ENCODE peak calls at places on chromosomes 7 and 10, in nine cellular contexts. One of them, this sample, is unnamed.

GRCh38 chr10:110843031-110843430 is 28.7 kb upstream of the PDCD4 start:
- DNase-seq in left ventricle myocardium inferior: no peak
- DNase-seq in GM12878: peak; percentile 98
- DNase-seq in SK-N-SH: no peak
- DNase-seq in suprapubic skin: no peak
- DNase-seq in adrenal gland: no peak
- DNase-seq in uterus: peak; percentile 7
- DNase-seq in neural progenitor cell: no peak
- DNase-seq in transverse colon: peak; percentile 61
- DNase-seq in this sample: no peak

GRCh38 chr7:128410092-128410665 is 397 bp upstream of the IMPDH1 start:
- DNase-seq in left ventricle myocardium inferior: peak; percentile 52
- DNase-seq in GM12878: no peak
- DNase-seq in SK-N-SH: peak; percentile 81
- DNase-seq in suprapubic skin: peak; percentile 89
- DNase-seq in adrenal gland: no peak
- DNase-seq in uterus: no peak
- DNase-seq in neural progenitor cell: peak; percentile 81
- DNase-seq in transverse colon: peak; percentile 62
- DNase-seq in this sample: no peak

GRCh38 chr7:75866497-75867389 is 12.1 kb upstream of the RHBDD2 start:
- DNase-seq in left ventricle myocardium inferior: peak; percentile 45
- DNase-seq in GM12878: no peak
- DNase-seq in SK-N-SH: peak; percentile 86
- DNase-seq in suprapubic skin: no peak
- DNase-seq in adrenal gland: peak; percentile 67
- DNase-seq in uterus: peak; percentile 41
- DNase-seq in neural progenitor cell: peak; percentile 85
- DNase-seq in transverse colon: peak; percentile 54
- DNase-seq in this sample: peak; percentile 58

GRCh38 chr7:87517136-87517805 is 41.8 kb upstream of the ABCB4 start:
- DNase-seq in left ventricle myocardium inferior: no peak
- DNase-seq in GM12878: no peak
- DNase-seq in SK-N-SH: no peak
- DNase-seq in suprapubic skin: no peak
- DNase-seq in adrenal gland: no peak
- DNase-seq in uterus: no peak
- DNase-seq in neural progenitor cell: no peak
- DNase-seq in transverse colon: no peak
- DNase-seq in this sample: no peak

GRCh38 chr10:68560916-68561691 is 967 bp downstream of the TET1 start:
- DNase-seq in left ventricle myocardium inferior: peak; percentile 25
- DNase-seq in GM12878: no peak
- DNase-seq in SK-N-SH: peak; percentile 89
- DNase-seq in suprapubic skin: no peak
- DNase-seq in adrenal gland: peak; percentile 17
- DNase-seq in uterus: peak; percentile 34
- DNase-seq in neural progenitor cell: peak; percentile 69
- DNase-seq in transverse colon: peak; percentile 11
- DNase-seq in this sample: no peak

GRCh38 chr10:69458426-69459100 is 7.3 kb downstream of the TSPAN15 start:
- DNase-seq in left ventricle myocardium inferior: no peak
- DNase-seq in GM12878: no peak
- DNase-seq in SK-N-SH: no peak
- DNase-seq in suprapubic skin: no peak
- DNase-seq in adrenal gland: no peak
- DNase-seq in uterus: peak; percentile 54
- DNase-seq in neural progenitor cell: no peak
- DNase-seq in transverse colon: peak; percentile 88
- DNase-seq in this sample: no peak

GRCh38 chr7:22364910-22365309 is 8.0 kb upstream of the RAPGEF5 start:
- DNase-seq in left ventricle myocardium inferior: no peak
- DNase-seq in GM12878: no peak
- DNase-seq in SK-N-SH: peak; percentile 41
- DNase-seq in suprapubic skin: no peak
- DNase-seq in adrenal gland: no peak
- DNase-seq in uterus: no peak
- DNase-seq in neural progenitor cell: no peak
- DNase-seq in transverse colon: no peak
- DNase-seq in this sample: no peak

GRCh38 chr10:4512557-4513286 is 313.3 kb upstream of the AKR1E2 start:
- DNase-seq in left ventricle myocardium inferior: peak; percentile 43
- DNase-seq in GM12878: no peak
- DNase-seq in SK-N-SH: peak; percentile 34
- DNase-seq in suprapubic skin: no peak
- DNase-seq in adrenal gland: no peak
- DNase-seq in uterus: peak; percentile 60
- DNase-seq in neural progenitor cell: peak; percentile 48
- DNase-seq in transverse colon: peak; percentile 44
- DNase-seq in this sample: no peak

GRCh38 chr7:114310344-114311118 is 104.1 kb upstream of the FOXP2 start:
- DNase-seq in left ventricle myocardium inferior: no peak
- DNase-seq in GM12878: no peak
- DNase-seq in SK-N-SH: no peak
- DNase-seq in suprapubic skin: no peak
- DNase-seq in adrenal gland: no peak
- DNase-seq in uterus: no peak
- DNase-seq in neural progenitor cell: no peak
- DNase-seq in transverse colon: no peak
- DNase-seq in this sample: no peak

GRCh38 chr7:72435366-72435765 is 23.2 kb upstream of the CALN1 start:
- DNase-seq in left ventricle myocardium inferior: peak; percentile 46
- DNase-seq in GM12878: no peak
- DNase-seq in SK-N-SH: no peak
- DNase-seq in suprapubic skin: no peak
- DNase-seq in adrenal gland: no peak
- DNase-seq in uterus: no peak
- DNase-seq in neural progenitor cell: no peak
- DNase-seq in transverse colon: no peak
- DNase-seq in this sample: no peak

GRCh38 chr7:13982940-13983677 is 6.4 kb downstream of the ETV1 start:
- DNase-seq in left ventricle myocardium inferior: no peak
- DNase-seq in GM12878: no peak
- DNase-seq in SK-N-SH: no peak
- DNase-seq in suprapubic skin: no peak
- DNase-seq in adrenal gland: no peak
- DNase-seq in uterus: no peak
- DNase-seq in neural progenitor cell: no peak
- DNase-seq in transverse colon: no peak
- DNase-seq in this sample: no peak

GRCh38 chr7:77752016-77752415 is 46.2 kb downstream of the TMEM60 start:
- DNase-seq in left ventricle myocardium inferior: no peak
- DNase-seq in GM12878: no peak
- DNase-seq in SK-N-SH: no peak
- DNase-seq in suprapubic skin: no peak
- DNase-seq in adrenal gland: no peak
- DNase-seq in uterus: no peak
- DNase-seq in neural progenitor cell: no peak
- DNase-seq in transverse colon: no peak
- DNase-seq in this sample: no peak

GRCh38 chr7:50690541-50691011 is 92.1 kb downstream of the GRB10 start:
- DNase-seq in left ventricle myocardium inferior: no peak
- DNase-seq in GM12878: no peak
- DNase-seq in SK-N-SH: no peak
- DNase-seq in suprapubic skin: no peak
- DNase-seq in adrenal gland: no peak
- DNase-seq in uterus: no peak
- DNase-seq in neural progenitor cell: peak; percentile 58
- DNase-seq in transverse colon: no peak
- DNase-seq in this sample: no peak

GRCh38 chr10:131354380-131354779 is 42.9 kb upstream of the TCERG1L start:
- DNase-seq in left ventricle myocardium inferior: no peak
- DNase-seq in GM12878: no peak
- DNase-seq in SK-N-SH: no peak
- DNase-seq in suprapubic skin: no peak
- DNase-seq in adrenal gland: no peak
- DNase-seq in uterus: no peak
- DNase-seq in neural progenitor cell: peak; percentile 86
- DNase-seq in transverse colon: no peak
- DNase-seq in this sample: no peak

GRCh38 chr7:65978891-65979582 is 3.0 kb downstream of the GUSB start:
- DNase-seq in left ventricle myocardium inferior: no peak
- DNase-seq in GM12878: no peak
- DNase-seq in SK-N-SH: no peak
- DNase-seq in suprapubic skin: peak; percentile 52
- DNase-seq in adrenal gland: no peak
- DNase-seq in uterus: no peak
- DNase-seq in neural progenitor cell: no peak
- DNase-seq in transverse colon: no peak
- DNase-seq in this sample: no peak

GRCh38 chr10:97948822-97949221 is 81.6 kb downstream of the CRTAC1 start:
- DNase-seq in left ventricle myocardium inferior: no peak
- DNase-seq in GM12878: no peak
- DNase-seq in SK-N-SH: no peak
- DNase-seq in suprapubic skin: no peak
- DNase-seq in adrenal gland: no peak
- DNase-seq in uterus: no peak
- DNase-seq in neural progenitor cell: no peak
- DNase-seq in transverse colon: no peak
- DNase-seq in this sample: no peak

GRCh38 chr7:44431091-44431608 is 59.3 kb downstream of the NUDCD3 start:
- DNase-seq in left ventricle myocardium inferior: no peak
- DNase-seq in GM12878: no peak
- DNase-seq in SK-N-SH: peak; percentile 47
- DNase-seq in suprapubic skin: no peak
- DNase-seq in adrenal gland: no peak
- DNase-seq in uterus: no peak
- DNase-seq in neural progenitor cell: peak; percentile 18
- DNase-seq in transverse colon: peak; percentile 21
- DNase-seq in this sample: no peak

GRCh38 chr7:74454059-74454947 is 597 bp downstream of the GTF2IRD1 start:
- DNase-seq in left ventricle myocardium inferior: no peak
- DNase-seq in GM12878: no peak
- DNase-seq in SK-N-SH: peak; percentile 89
- DNase-seq in suprapubic skin: no peak
- DNase-seq in adrenal gland: peak; percentile 64
- DNase-seq in uterus: peak; percentile 45
- DNase-seq in neural progenitor cell: peak; percentile 63
- DNase-seq in transverse colon: no peak
- DNase-seq in this sample: peak; percentile 73

GRCh38 chr7:6554848-6555247 is 3.6 kb upstream of the GRID2IP start:
- DNase-seq in left ventricle myocardium inferior: no peak
- DNase-seq in GM12878: no peak
- DNase-seq in SK-N-SH: no peak
- DNase-seq in suprapubic skin: no peak
- DNase-seq in adrenal gland: no peak
- DNase-seq in uterus: no peak
- DNase-seq in neural progenitor cell: no peak
- DNase-seq in transverse colon: no peak
- DNase-seq in this sample: no peak

GRCh38 chr10:3527144-3527543 is 257.9 kb downstream of the KLF6 start:
- DNase-seq in left ventricle myocardium inferior: no peak
- DNase-seq in GM12878: no peak
- DNase-seq in SK-N-SH: no peak
- DNase-seq in suprapubic skin: no peak
- DNase-seq in adrenal gland: no peak
- DNase-seq in uterus: no peak
- DNase-seq in neural progenitor cell: no peak
- DNase-seq in transverse colon: no peak
- DNase-seq in this sample: no peak

GRCh38 chr7:131194070-131194865 is 133.4 kb upstream of the MKLN1 start:
- DNase-seq in left ventricle myocardium inferior: no peak
- DNase-seq in GM12878: no peak
- DNase-seq in SK-N-SH: no peak
- DNase-seq in suprapubic skin: no peak
- DNase-seq in adrenal gland: no peak
- DNase-seq in uterus: no peak
- DNase-seq in neural progenitor cell: no peak
- DNase-seq in transverse colon: no peak
- DNase-seq in this sample: no peak

GRCh38 chr10:48506147-48506917 is 98.5 kb downstream of the ARHGAP22 start:
- DNase-seq in left ventricle myocardium inferior: no peak
- DNase-seq in GM12878: no peak
- DNase-seq in SK-N-SH: peak; percentile 60
- DNase-seq in suprapubic skin: no peak
- DNase-seq in adrenal gland: no peak
- DNase-seq in uterus: no peak
- DNase-seq in neural progenitor cell: no peak
- DNase-seq in transverse colon: no peak
- DNase-seq in this sample: no peak

GRCh38 chr7:155530601-155531000 is 15.8 kb downstream of the CNPY1 start:
- DNase-seq in left ventricle myocardium inferior: no peak
- DNase-seq in GM12878: no peak
- DNase-seq in SK-N-SH: no peak
- DNase-seq in suprapubic skin: peak; percentile 40
- DNase-seq in adrenal gland: no peak
- DNase-seq in uterus: no peak
- DNase-seq in neural progenitor cell: no peak
- DNase-seq in transverse colon: no peak
- DNase-seq in this sample: no peak

GRCh38 chr7:108454674-108455523 is 1.3 kb downstream of the NRCAM start:
- DNase-seq in left ventricle myocardium inferior: no peak
- DNase-seq in GM12878: no peak
- DNase-seq in SK-N-SH: peak; percentile 90
- DNase-seq in suprapubic skin: no peak
- DNase-seq in adrenal gland: peak; percentile 48
- DNase-seq in uterus: no peak
- DNase-seq in neural progenitor cell: peak; percentile 70
- DNase-seq in transverse colon: no peak
- DNase-seq in this sample: no peak
- TF ChIP-seq CTCF in left ventricle myocardium inferior: no peak
- TF ChIP-seq CTCF in GM12878: no peak
- TF ChIP-seq CTCF in SK-N-SH: peak; percentile 17
- TF ChIP-seq CTCF in suprapubic skin: no peak
- TF ChIP-seq CTCF in adrenal gland: no peak
- TF ChIP-seq CTCF in uterus: no peak
- TF ChIP-seq CTCF in neural progenitor cell: no peak
- TF ChIP-seq CTCF in transverse colon: no peak
- TF ChIP-seq CTCF in this sample: no peak

GRCh38 chr10:125839176-125839575 is 15.8 kb downstream of the BCCIP start:
- DNase-seq in left ventricle myocardium inferior: no peak
- DNase-seq in GM12878: no peak
- DNase-seq in SK-N-SH: no peak
- DNase-seq in suprapubic skin: no peak
- DNase-seq in adrenal gland: no peak
- DNase-seq in uterus: no peak
- DNase-seq in neural progenitor cell: no peak
- DNase-seq in transverse colon: no peak
- DNase-seq in this sample: no peak
- H3K36me3 ChIP-seq in left ventricle myocardium inferior: peaks cover 80% of the 10 kb centered on the region
- H3K36me3 ChIP-seq in GM12878: peaks cover 28% of the 10 kb centered on the region
- H3K36me3 ChIP-seq in SK-N-SH: peaks cover 68% of the 10 kb centered on the region
- H3K36me3 ChIP-seq in suprapubic skin: peaks cover 86% of the 10 kb centered on the region
- H3K36me3 ChIP-seq in adrenal gland: no peaks in the 10 kb centered on the region
- H3K36me3 ChIP-seq in uterus: no peaks in the 10 kb centered on the region
- H3K36me3 ChIP-seq in neural progenitor cell: peaks cover 6% of the 10 kb centered on the region
- H3K36me3 ChIP-seq in transverse colon: no peaks in the 10 kb centered on the region
- H3K36me3 ChIP-seq in this sample: peaks cover 89% of the 10 kb centered on the region

GRCh38 chr10:124630551-124630950 is 113.6 kb downstream of the FAM53B start:
- DNase-seq in left ventricle myocardium inferior: no peak
- DNase-seq in GM12878: no peak
- DNase-seq in SK-N-SH: no peak
- DNase-seq in suprapubic skin: no peak
- DNase-seq in adrenal gland: no peak
- DNase-seq in uterus: no peak
- DNase-seq in neural progenitor cell: no peak
- DNase-seq in transverse colon: no peak
- DNase-seq in this sample: no peak
- H3K4me1 ChIP-seq in left ventricle myocardium inferior: peaks cover 82% of the 10 kb centered on the region
- H3K4me1 ChIP-seq in GM12878: peaks cover 17% of the 10 kb centered on the region
- H3K4me1 ChIP-seq in SK-N-SH: no peaks in the 10 kb centered on the region
- H3K4me1 ChIP-seq in suprapubic skin: peaks cover 76% of the 10 kb centered on the region
- H3K4me1 ChIP-seq in adrenal gland: peaks cover 14% of the 10 kb centered on the region
- H3K4me1 ChIP-seq in uterus: peaks cover 19% of the 10 kb centered on the region
- H3K4me1 ChIP-seq in neural progenitor cell: peaks cover 30% of the 10 kb centered on the region
- H3K4me1 ChIP-seq in transverse colon: peaks cover 25% of the 10 kb centered on the region
- H3K4me1 ChIP-seq in this sample: peaks cover 73% of the 10 kb centered on the region

GRCh38 chr7:149704507-149704906 is 68.9 kb downstream of the ZNF467 start:
- DNase-seq in left ventricle myocardium inferior: no peak
- DNase-seq in GM12878: no peak
- DNase-seq in SK-N-SH: no peak
- DNase-seq in suprapubic skin: no peak
- DNase-seq in adrenal gland: no peak
- DNase-seq in uterus: no peak
- DNase-seq in neural progenitor cell: no peak
- DNase-seq in transverse colon: no peak
- DNase-seq in this sample: no peak
- TF ChIP-seq CTCF in left ventricle myocardium inferior: no peak
- TF ChIP-seq CTCF in GM12878: no peak
- TF ChIP-seq CTCF in SK-N-SH: no peak
- TF ChIP-seq CTCF in suprapubic skin: no peak
- TF ChIP-seq CTCF in adrenal gland: no peak
- TF ChIP-seq CTCF in uterus: no peak
- TF ChIP-seq CTCF in neural progenitor cell: no peak
- TF ChIP-seq CTCF in transverse colon: no peak
- TF ChIP-seq CTCF in this sample: no peak